ENCODE peak calls at places on chromosomes 1 and 21, in ten cellular contexts. S is SK-N-SH, I is A549, O is HCT116, X is GM12878, Z is K562, T is NB4, Y is WTC11, G is HepG2, N is H1. K is an unnamed sample.
A peak's percentile ranks its signal among the peaks of the same experiment; 100 is the strongest.

GRCh38 chr1:87983841-87984240 is 655.2 kb downstream of the LMO4 start:
- DNase-seq in N (no peak), G (no peak), X (no peak), O (no peak), I (no peak), S (no peak), Z (no peak), Y (no peak), T (no peak), K (no peak)

GRCh38 chr1:201622353-201622752 is 83.4 kb downstream of the NAV1 start:
- DNase-seq in N (no peak), T (no peak), Y (no peak), G (no peak), S (no peak), O (no peak), X (no peak), I (no peak), Z (no peak), K (no peak)

GRCh38 chr21:36569511-36569910 is 89.6 kb upstream of the CLDN14 start:
- DNase-seq in O (no peak), G (no peak), S (no peak), X (no peak), T (no peak), Z (no peak), N (no peak), I (no peak), Y (no peak), K (no peak)

GRCh38 chr21:42157606-42158310 is 61.2 kb upstream of the ABCG1 start:
- DNase-seq in Z (no peak), I (no peak), O (no peak), T (no peak), X (no peak), Y (no peak), S (no peak), N (no peak), G (no peak), K (no peak)

GRCh38 chr1:153466908-153467307 is 6.5 kb upstream of the S100A7 start:
- DNase-seq in O (no peak), Y (no peak), I (no peak), N (no peak), S (no peak), Z (no peak), X (no peak), T (no peak), G (no peak), K (no peak)

GRCh38 chr1:204837440-204838084 is 33.1 kb upstream of the NFASC start:
- DNase-seq in S (no peak), O (no peak), T (peak; percentile 50), G (peak; percentile 15), N (peak; percentile 87), I (peak; percentile 45), Z (peak; percentile 66), X (no peak), Y (peak; percentile 86), K (peak; percentile 37)

GRCh38 chr1:186442651-186443114 is 18.2 kb downstream of the PDC start:
- DNase-seq in Z (no peak), I (peak; percentile 36), N (no peak), G (no peak), O (no peak), X (no peak), Y (no peak), S (no peak), T (peak; percentile 68), K (peak; percentile 94)

GRCh38 chr1:183215076-183215720 is 29.1 kb downstream of the LAMC2 start:
- DNase-seq in Z (no peak), X (no peak), G (no peak), N (no peak), S (no peak), O (no peak), I (no peak), Y (no peak), T (no peak), K (no peak)

GRCh38 chr1:211335507-211336157 is 9.0 kb downstream of the TRAF5 start:
- DNase-seq in G (no peak), S (no peak), I (no peak), Z (no peak), Y (no peak), O (no peak), N (no peak), T (no peak), X (no peak), K (no peak)

GRCh38 chr1:72649974-72650373 is 367.6 kb upstream of the NEGR1 start:
- DNase-seq in O (no peak), T (no peak), X (no peak), Y (no peak), S (no peak), I (no peak), G (no peak), N (no peak), Z (no peak), K (peak; percentile 83)

GRCh38 chr1:13607002-13607401 is 23.4 kb downstream of the PDPN start:
- DNase-seq in N (no peak), Z (no peak), S (no peak), O (no peak), X (no peak), T (no peak), Y (no peak), I (no peak), G (no peak), K (no peak)

GRCh38 chr21:37914211-37914900 is 1.9 kb downstream of the KCNJ6 start:
- DNase-seq in X (no peak), O (no peak), I (no peak), G (no peak), Y (peak; percentile 86), S (peak; percentile 11), Z (peak; percentile 32), T (peak; percentile 3), N (peak; percentile 91), K (no peak)

GRCh38 chr1:2322593-2323295 is 68.6 kb downstream of the MORN1 start:
- DNase-seq in G (no peak), S (no peak), O (no peak), T (no peak), Z (no peak), X (no peak), Y (no peak), I (no peak), N (no peak), K (no peak)
- TF ChIP-seq MAX in G (no peak), S (no peak), O (no peak), T (no peak), Z (no peak), X (no peak), Y (no peak), I (no peak), N (no peak), K (no peak)

DNA sequence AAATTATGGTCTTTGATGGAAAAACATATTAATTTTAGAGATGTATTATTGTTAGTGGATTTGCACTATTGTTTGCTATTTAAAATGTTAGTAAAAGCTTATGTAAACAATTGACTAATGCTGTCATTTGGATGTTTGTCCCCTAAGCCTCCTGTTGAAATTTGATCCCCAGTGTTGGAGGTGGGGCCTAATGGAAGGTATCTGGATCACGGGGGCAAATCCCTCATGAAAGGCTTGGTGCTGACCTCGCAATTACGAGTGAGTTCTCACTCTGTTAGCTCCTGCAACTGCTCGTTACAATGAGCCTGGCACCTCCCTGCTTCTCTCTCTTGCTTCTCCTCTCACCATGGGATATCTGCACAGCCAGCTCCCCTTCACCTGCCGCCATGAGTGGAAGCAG is 14.3 kb downstream of the TMEM35B start:
- DNase-seq in G (peak; percentile 66), Z (no peak), I (no peak), X (no peak), T (no peak), Y (peak; percentile 38), S (no peak), O (no peak), N (no peak), K (no peak)
- TF ChIP-seq MAX in G (no peak), Z (no peak), I (no peak), X (no peak), T (no peak), Y (no peak), S (no peak), O (no peak), N (no peak), K (no peak)

GRCh38 chr21:28230559-28230958 is 762.1 kb downstream of the LTN1 start:
- DNase-seq in I (no peak), Z (no peak), G (no peak), S (no peak), O (no peak), N (no peak), T (no peak), Y (no peak), X (no peak), K (peak; percentile 49)

GRCh38 chr21:28227881-28228623 is 764.6 kb downstream of the LTN1 start:
- DNase-seq in I (no peak), O (no peak), X (no peak), G (no peak), N (no peak), S (no peak), Z (no peak), T (peak; percentile 9), Y (no peak), K (no peak)

GRCh38 chr21:28226563-28226962 is 766.1 kb downstream of the LTN1 start:
- DNase-seq in X (no peak), O (no peak), N (no peak), S (no peak), T (no peak), I (no peak), G (no peak), Z (no peak), Y (no peak), K (no peak)

GRCh38 chr21:28228624-28228995 is 764.1 kb downstream of the LTN1 start:
- DNase-seq in O (no peak), G (no peak), N (no peak), I (no peak), T (no peak), Z (no peak), X (no peak), S (no peak), Y (no peak), K (peak; percentile 3)

GRCh38 chr21:28229811-28230210 is 762.9 kb downstream of the LTN1 start:
- DNase-seq in I (peak; percentile 7), N (no peak), Y (no peak), Z (no peak), X (no peak), S (no peak), G (no peak), O (no peak), T (no peak), K (peak; percentile 37)
- TF ChIP-seq MAX in I (no peak), N (no peak), Y (no peak), Z (no peak), X (no peak), S (no peak), G (no peak), O (no peak), T (no peak), K (no peak)

DNA sequence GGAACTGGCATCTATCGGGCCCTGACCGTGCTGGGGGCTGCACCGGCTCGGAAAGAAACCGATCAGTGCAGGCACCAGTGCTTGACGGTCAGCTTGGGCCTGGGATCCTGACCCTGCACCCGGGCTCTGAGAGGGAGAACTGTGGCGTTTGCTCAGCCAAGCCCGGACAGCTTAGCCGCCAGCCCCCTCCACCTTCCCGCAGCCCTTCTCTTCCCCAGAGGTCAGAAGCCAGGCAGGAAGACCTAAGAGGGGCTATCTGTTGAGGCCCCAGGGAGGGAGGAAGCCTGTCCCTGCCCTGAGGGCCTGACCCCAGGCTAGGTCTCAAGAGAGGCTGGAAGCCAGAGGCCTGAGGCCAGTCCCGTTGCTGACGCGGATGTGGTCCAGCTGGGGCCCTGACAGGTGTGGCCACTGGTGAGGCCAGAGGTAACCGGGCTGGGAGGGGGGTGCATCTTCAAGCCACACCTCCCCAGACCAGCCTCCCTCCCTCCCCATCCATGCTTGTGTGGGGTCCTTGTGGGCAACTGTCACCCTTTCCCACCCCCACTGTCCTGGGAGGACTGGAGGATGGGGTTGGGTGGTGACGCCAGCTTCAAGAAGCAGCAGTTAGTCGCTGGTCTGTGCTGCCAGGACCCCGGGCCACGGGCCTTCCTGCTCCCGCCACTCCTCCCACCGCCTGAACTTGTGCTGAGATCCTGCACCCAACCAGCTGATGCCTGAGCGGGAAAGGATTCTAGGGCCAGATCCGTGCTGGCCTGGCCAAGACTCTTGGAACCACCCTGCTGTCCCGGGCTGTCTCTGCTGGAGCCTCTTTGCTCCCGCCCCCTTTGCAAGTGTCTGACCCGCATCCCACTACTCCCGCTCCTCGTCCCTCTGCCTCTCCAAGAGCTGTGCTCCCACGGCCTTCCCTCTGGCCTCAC is 2.6 kb upstream of the DVL1 start:
- DNase-seq in Y (no peak), N (no peak), O (no peak), S (no peak), T (no peak), G (no peak), I (no peak), Z (no peak), X (no peak), K (no peak)
- TF ChIP-seq MAX in Y (no peak), N (no peak), O (no peak), S (no peak), T (no peak), G (peak; percentile 10), I (no peak), Z (no peak), X (no peak), K (no peak)